ENCODE peak calls at places on chromosomes 1 and 21, in seven cellular contexts. One of them, this sample, is unnamed.

GRCh38 chr1:23593042-23593521 is 33.8 kb upstream of the ID3 start:
- DNase-seq in A549: no peak
- DNase-seq in upper lobe of left lung: no peak
- DNase-seq in lower leg skin: peak
- DNase-seq in IMR-90: no peak
- DNase-seq in H1: no peak
- DNase-seq in body of pancreas: no peak
- DNase-seq in this sample: no peak

GRCh38 chr1:40743860-40744259 is 39.7 kb upstream of the KCNQ4 start:
- DNase-seq in H1: no peak
- DNase-seq in IMR-90: no peak
- DNase-seq in A549: no peak
- DNase-seq in upper lobe of left lung: no peak
- DNase-seq in lower leg skin: no peak
- DNase-seq in body of pancreas: no peak
- DNase-seq in this sample: no peak

GRCh38 chr21:29155118-29155932 is 24.9 kb downstream of the MAP3K7CL start:
- DNase-seq in upper lobe of left lung: no peak
- DNase-seq in IMR-90: peak
- DNase-seq in A549: no peak
- DNase-seq in body of pancreas: no peak
- DNase-seq in lower leg skin: peak
- DNase-seq in H1: no peak
- DNase-seq in this sample: no peak

GRCh38 chr1:29783501-29784275 is 547.4 kb downstream of the PTPRU start:
- DNase-seq in IMR-90: no peak
- DNase-seq in A549: no peak
- DNase-seq in upper lobe of left lung: no peak
- DNase-seq in body of pancreas: no peak
- DNase-seq in lower leg skin: no peak
- DNase-seq in H1: no peak
- DNase-seq in this sample: no peak

GRCh38 chr1:109011335-109011734 is 30.6 kb downstream of the WDR47 start:
- DNase-seq in IMR-90: no peak
- DNase-seq in upper lobe of left lung: no peak
- DNase-seq in H1: no peak
- DNase-seq in lower leg skin: no peak
- DNase-seq in A549: no peak
- DNase-seq in body of pancreas: no peak
- DNase-seq in this sample: no peak

GRCh38 chr1:156001682-156002171 is 19.0 kb downstream of the SSR2 start:
- DNase-seq in lower leg skin: no peak
- DNase-seq in A549: no peak
- DNase-seq in upper lobe of left lung: no peak
- DNase-seq in H1: no peak
- DNase-seq in IMR-90: no peak
- DNase-seq in body of pancreas: no peak
- DNase-seq in this sample: no peak

GRCh38 chr1:77506771-77507170 is 175.7 kb downstream of the ZZZ3 start:
- DNase-seq in H1: no peak
- DNase-seq in A549: no peak
- DNase-seq in IMR-90: no peak
- DNase-seq in upper lobe of left lung: no peak
- DNase-seq in body of pancreas: no peak
- DNase-seq in lower leg skin: no peak
- DNase-seq in this sample: no peak

GRCh38 chr1:67843335-67843734 is 10.1 kb upstream of the GNG12 start:
- DNase-seq in IMR-90: peak
- DNase-seq in body of pancreas: no peak
- DNase-seq in lower leg skin: no peak
- DNase-seq in upper lobe of left lung: no peak
- DNase-seq in H1: no peak
- DNase-seq in A549: no peak
- DNase-seq in this sample: no peak

GRCh38 chr21:31514598-31514997 is 144.9 kb upstream of the SOD1 start:
- DNase-seq in H1: peak
- DNase-seq in body of pancreas: peak
- DNase-seq in IMR-90: no peak
- DNase-seq in upper lobe of left lung: no peak
- DNase-seq in A549: no peak
- DNase-seq in lower leg skin: no peak
- DNase-seq in this sample: no peak

GRCh38 chr1:157198619-157199420 is 60.6 kb upstream of the ETV3 start:
- DNase-seq in body of pancreas: peak
- DNase-seq in lower leg skin: peak
- DNase-seq in IMR-90: no peak
- DNase-seq in upper lobe of left lung: peak
- DNase-seq in A549: no peak
- DNase-seq in H1: no peak
- DNase-seq in this sample: no peak

GRCh38 chr1:3378411-3379208 is 75.9 kb upstream of the ARHGEF16 start:
- DNase-seq in body of pancreas: no peak
- DNase-seq in IMR-90: no peak
- DNase-seq in upper lobe of left lung: no peak
- DNase-seq in lower leg skin: no peak
- DNase-seq in H1: no peak
- DNase-seq in A549: no peak
- DNase-seq in this sample: no peak

GRCh38 chr1:228238461-228238860 is 30.6 kb downstream of the OBSCN start:
- DNase-seq in A549: no peak
- DNase-seq in lower leg skin: no peak
- DNase-seq in IMR-90: no peak
- DNase-seq in H1: no peak
- DNase-seq in body of pancreas: no peak
- DNase-seq in upper lobe of left lung: no peak
- DNase-seq in this sample: no peak

GRCh38 chr1:228240411-228241240 is 32.8 kb downstream of the OBSCN start:
- DNase-seq in lower leg skin: no peak
- DNase-seq in upper lobe of left lung: no peak
- DNase-seq in H1: peak
- DNase-seq in IMR-90: no peak
- DNase-seq in body of pancreas: no peak
- DNase-seq in A549: no peak
- DNase-seq in this sample: no peak

GRCh38 chr1:228233136-228233535 is 25.3 kb downstream of the OBSCN start:
- DNase-seq in IMR-90: no peak
- DNase-seq in upper lobe of left lung: no peak
- DNase-seq in H1: no peak
- DNase-seq in body of pancreas: no peak
- DNase-seq in lower leg skin: no peak
- DNase-seq in A549: no peak
- DNase-seq in this sample: no peak

GRCh38 chr1:228238007-228238406 is 30.2 kb downstream of the OBSCN start:
- DNase-seq in A549: no peak
- DNase-seq in upper lobe of left lung: no peak
- DNase-seq in lower leg skin: no peak
- DNase-seq in H1: peak
- DNase-seq in IMR-90: no peak
- DNase-seq in body of pancreas: no peak
- DNase-seq in this sample: no peak

GRCh38 chr1:228236744-228237143 is 28.9 kb downstream of the OBSCN start:
- DNase-seq in H1: peak
- DNase-seq in upper lobe of left lung: no peak
- DNase-seq in A549: no peak
- DNase-seq in lower leg skin: no peak
- DNase-seq in body of pancreas: peak
- DNase-seq in IMR-90: peak
- DNase-seq in this sample: no peak
- TF ChIP-seq CTCF in H1: peak
- TF ChIP-seq CTCF in upper lobe of left lung: peak
- TF ChIP-seq CTCF in A549: no peak
- TF ChIP-seq CTCF in lower leg skin: no peak
- TF ChIP-seq CTCF in body of pancreas: peak
- TF ChIP-seq CTCF in IMR-90: peak
- TF ChIP-seq CTCF in this sample: peak

GRCh38 chr1:181090653-181091126 is 2.2 kb downstream of the IER5 start:
- DNase-seq in upper lobe of left lung: peak
- DNase-seq in IMR-90: no peak
- DNase-seq in body of pancreas: no peak
- DNase-seq in lower leg skin: no peak
- DNase-seq in A549: no peak
- DNase-seq in H1: no peak
- DNase-seq in this sample: no peak

GRCh38 chr1:181088079-181089016 is at the start of gene IER5:
- DNase-seq in A549: peak
- DNase-seq in body of pancreas: peak
- DNase-seq in upper lobe of left lung: peak
- DNase-seq in IMR-90: peak
- DNase-seq in lower leg skin: peak
- DNase-seq in H1: peak
- DNase-seq in this sample: peak

GRCh38 chr1:181087400-181087901 is 1.0 kb upstream of the IER5 start:
- DNase-seq in upper lobe of left lung: peak
- DNase-seq in lower leg skin: no peak
- DNase-seq in body of pancreas: no peak
- DNase-seq in H1: no peak
- DNase-seq in A549: no peak
- DNase-seq in IMR-90: no peak
- DNase-seq in this sample: no peak

GRCh38 chr1:181089777-181090505 is 1.4 kb downstream of the IER5 start:
- DNase-seq in H1: peak
- DNase-seq in A549: no peak
- DNase-seq in IMR-90: peak
- DNase-seq in lower leg skin: peak
- DNase-seq in upper lobe of left lung: peak
- DNase-seq in body of pancreas: peak
- DNase-seq in this sample: no peak

DNA sequence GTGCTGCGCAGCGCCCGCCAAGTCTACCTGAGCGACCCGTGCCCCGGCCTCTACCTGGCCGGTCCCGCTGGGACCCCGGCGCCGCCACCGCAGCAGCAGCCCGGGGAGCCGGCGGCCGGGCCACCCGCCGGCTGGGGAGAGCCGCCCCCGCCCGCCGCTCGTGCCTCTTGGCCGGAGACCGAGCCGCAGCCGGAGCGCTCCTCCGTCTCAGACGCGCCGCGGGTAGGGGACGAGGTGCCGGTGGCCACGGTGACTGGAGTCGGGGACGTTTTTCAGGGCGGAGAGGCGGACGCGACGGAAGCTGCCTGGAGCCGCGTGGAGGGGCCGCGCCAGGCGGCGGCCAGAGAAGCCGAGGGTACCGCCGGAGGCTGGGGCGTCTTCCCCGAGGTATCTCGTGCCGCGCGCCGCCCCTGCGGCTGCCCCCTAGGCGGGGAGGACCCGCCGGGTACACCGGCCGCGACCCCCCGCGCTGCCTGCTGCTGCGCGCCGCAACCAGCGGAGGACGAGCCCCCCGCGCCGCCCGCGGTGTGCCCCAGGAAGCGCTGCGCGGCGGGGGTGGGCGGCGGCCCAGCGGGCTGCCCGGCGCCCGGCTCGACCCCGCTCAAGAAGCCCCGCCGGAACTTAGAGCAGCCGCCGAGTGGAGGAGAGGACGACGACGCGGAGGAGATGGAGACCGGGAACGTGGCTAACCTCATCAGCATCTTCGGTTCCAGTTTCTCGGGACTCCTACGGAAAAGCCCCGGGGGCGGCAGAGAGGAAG is 697 bp downstream of the IER5 start:
- DNase-seq in body of pancreas: peak
- DNase-seq in upper lobe of left lung: no peak
- DNase-seq in IMR-90: no peak
- DNase-seq in lower leg skin: no peak
- DNase-seq in H1: no peak
- DNase-seq in A549: no peak
- DNase-seq in this sample: no peak
- TF ChIP-seq POLR2A in body of pancreas: no peak
- TF ChIP-seq POLR2A in upper lobe of left lung: no peak
- TF ChIP-seq POLR2A in IMR-90: no peak
- TF ChIP-seq POLR2A in lower leg skin: no peak
- TF ChIP-seq POLR2A in H1: no peak
- TF ChIP-seq POLR2A in A549: no peak
- TF ChIP-seq POLR2A in this sample: no peak

GRCh38 chr1:200299571-200299970 is 110.3 kb downstream of the ZNF281 start:
- DNase-seq in upper lobe of left lung: no peak
- DNase-seq in body of pancreas: no peak
- DNase-seq in H1: no peak
- DNase-seq in A549: no peak
- DNase-seq in lower leg skin: no peak
- DNase-seq in IMR-90: no peak
- DNase-seq in this sample: no peak

GRCh38 chr1:200294241-200294640 is 115.6 kb downstream of the ZNF281 start:
- DNase-seq in upper lobe of left lung: no peak
- DNase-seq in body of pancreas: no peak
- DNase-seq in H1: no peak
- DNase-seq in lower leg skin: no peak
- DNase-seq in IMR-90: no peak
- DNase-seq in A549: no peak
- DNase-seq in this sample: no peak

GRCh38 chr1:200296091-200296661 is 113.7 kb downstream of the ZNF281 start:
- DNase-seq in H1: no peak
- DNase-seq in lower leg skin: no peak
- DNase-seq in IMR-90: no peak
- DNase-seq in A549: no peak
- DNase-seq in body of pancreas: no peak
- DNase-seq in upper lobe of left lung: no peak
- DNase-seq in this sample: no peak

GRCh38 chr1:200301152-200301551 is 108.7 kb downstream of the ZNF281 start:
- DNase-seq in IMR-90: no peak
- DNase-seq in lower leg skin: no peak
- DNase-seq in body of pancreas: no peak
- DNase-seq in H1: no peak
- DNase-seq in upper lobe of left lung: no peak
- DNase-seq in A549: no peak
- DNase-seq in this sample: no peak

GRCh38 chr1:200298242-200298641 is 111.6 kb downstream of the ZNF281 start:
- DNase-seq in IMR-90: no peak
- DNase-seq in body of pancreas: peak
- DNase-seq in A549: no peak
- DNase-seq in lower leg skin: no peak
- DNase-seq in H1: no peak
- DNase-seq in upper lobe of left lung: no peak
- DNase-seq in this sample: no peak
- H3K4me3 ChIP-seq in IMR-90: no peak
- H3K4me3 ChIP-seq in body of pancreas: no peak
- H3K4me3 ChIP-seq in A549: no peak
- H3K4me3 ChIP-seq in lower leg skin: no peak
- H3K4me3 ChIP-seq in H1: no peak
- H3K4me3 ChIP-seq in upper lobe of left lung: no peak
- H3K4me3 ChIP-seq in this sample: no peak

GRCh38 chr1:8816306-8816705 is 1.1 kb downstream of the RERE start:
- DNase-seq in body of pancreas: no peak
- DNase-seq in lower leg skin: no peak
- DNase-seq in upper lobe of left lung: no peak
- DNase-seq in IMR-90: peak
- DNase-seq in A549: no peak
- DNase-seq in H1: no peak
- DNase-seq in this sample: no peak

GRCh38 chr1:8815582-8816285 is 1.7 kb downstream of the RERE start:
- DNase-seq in H1: no peak
- DNase-seq in IMR-90: no peak
- DNase-seq in body of pancreas: no peak
- DNase-seq in A549: no peak
- DNase-seq in upper lobe of left lung: no peak
- DNase-seq in lower leg skin: no peak
- DNase-seq in this sample: no peak

GRCh38 chr1:8818325-8818775 is 910 bp upstream of the RERE start:
- DNase-seq in lower leg skin: peak
- DNase-seq in H1: no peak
- DNase-seq in A549: no peak
- DNase-seq in body of pancreas: peak
- DNase-seq in upper lobe of left lung: peak
- DNase-seq in IMR-90: peak
- DNase-seq in this sample: no peak

GRCh38 chr1:8816831-8817412 is 518 bp downstream of the RERE start:
- DNase-seq in upper lobe of left lung: peak
- DNase-seq in lower leg skin: peak
- DNase-seq in IMR-90: no peak
- DNase-seq in body of pancreas: peak
- DNase-seq in H1: peak
- DNase-seq in A549: no peak
- DNase-seq in this sample: no peak

GRCh38 chr1:8817413-8818324 is at the start of gene RERE:
- DNase-seq in H1: peak
- DNase-seq in body of pancreas: peak
- DNase-seq in A549: peak
- DNase-seq in IMR-90: peak
- DNase-seq in lower leg skin: peak
- DNase-seq in upper lobe of left lung: peak
- DNase-seq in this sample: peak
- TF ChIP-seq CTCF in H1: no peak
- TF ChIP-seq CTCF in body of pancreas: no peak
- TF ChIP-seq CTCF in A549: no peak
- TF ChIP-seq CTCF in IMR-90: peak
- TF ChIP-seq CTCF in lower leg skin: no peak
- TF ChIP-seq CTCF in upper lobe of left lung: no peak
- TF ChIP-seq CTCF in this sample: no peak